ENCODE peak calls at places on chromosomes 7 and 10, in ten cellular contexts. S, G, F, O, M, C, B, N, E and A are unnamed samples.

GRCh38 chr10:88019753-88020152 is 156.3 kb downstream of the PTEN start:
- DNase-seq in O (no peak), G (no peak), N (no peak), B (no peak), S (peak; percentile 28), C (no peak), F (no peak), M (no peak), E (no peak), A (no peak)

GRCh38 chr10:44571701-44572100 is 186.8 kb upstream of the CXCL12 start:
- DNase-seq in M (no peak), C (no peak), F (no peak), G (no peak), E (no peak), B (no peak), S (peak; percentile 53), N (no peak), O (no peak), A (no peak)

GRCh38 chr10:89702121-89702480 is 711 bp downstream of the KIF20B start:
- DNase-seq in N (no peak), O (no peak), G (no peak), B (no peak), E (no peak), F (no peak), C (no peak), S (no peak), M (no peak), A (no peak)

GRCh38 chr7:27647052-27647451 is 15.6 kb downstream of the HIBADH start:
- DNase-seq in O (no peak), B (no peak), N (no peak), C (no peak), E (no peak), S (peak; percentile 30), F (peak; percentile 88), M (no peak), G (no peak), A (no peak)

GRCh38 chr10:59227136-59227673 is 50.8 kb downstream of the PHYHIPL start:
- DNase-seq in S (no peak), M (no peak), G (no peak), B (no peak), N (no peak), C (no peak), E (no peak), F (no peak), O (no peak), A (no peak)

GRCh38 chr7:50660040-50660829 is 95.0 kb upstream of the DDC start:
- DNase-seq in E (no peak), S (no peak), M (no peak), B (peak; percentile 21), O (no peak), N (peak; percentile 20), G (no peak), C (no peak), F (no peak), A (peak; percentile 86)

GRCh38 chr7:128715079-128715478 is 24.1 kb upstream of the CALU start:
- DNase-seq in S (no peak), C (no peak), O (no peak), F (no peak), G (no peak), B (no peak), M (no peak), E (no peak), N (no peak), A (no peak)

GRCh38 chr7:157396316-157397035 is 59.7 kb downstream of the DNAJB6 start:
- DNase-seq in E (no peak), B (no peak), S (no peak), C (no peak), N (no peak), O (no peak), M (no peak), G (no peak), F (no peak), A (no peak)

GRCh38 chr10:70051878-70052277 is 768 bp upstream of the MACROH2A2 start:
- DNase-seq in G (no peak), S (no peak), B (no peak), O (no peak), C (no peak), N (no peak), M (no peak), E (no peak), F (no peak), A (no peak)

GRCh38 chr10:70053896-70054641 is 1.4 kb downstream of the MACROH2A2 start:
- DNase-seq in N (no peak), C (no peak), F (peak; percentile 11), E (peak; percentile 64), O (peak; percentile 6), G (no peak), B (no peak), M (peak; percentile 55), S (peak; percentile 6), A (no peak)

GRCh38 chr10:70054902-70055301 is 2.3 kb downstream of the MACROH2A2 start:
- DNase-seq in O (no peak), C (no peak), B (no peak), E (no peak), G (no peak), N (no peak), M (no peak), S (no peak), F (peak; percentile 10), A (no peak)

GRCh38 chr10:70053212-70053895 is 708 bp downstream of the MACROH2A2 start:
- DNase-seq in M (peak; percentile 55), N (no peak), E (peak; percentile 58), S (peak; percentile 10), F (peak; percentile 19), O (peak; percentile 4), C (peak; percentile 64), G (no peak), B (no peak), A (no peak)

GRCh38 chr10:70052462-70053211 is at the start of gene MACROH2A2:
- DNase-seq in M (peak; percentile 68), B (no peak), O (peak; percentile 44), E (peak; percentile 81), S (peak; percentile 59), G (peak; percentile 93), F (peak; percentile 72), N (peak; percentile 62), C (peak; percentile 73), A (peak; percentile 19)
- TF ChIP-seq CTCF in M (peak; percentile 36), B (no peak), O (no peak), E (peak; percentile 17), S (peak; percentile 45), G (peak; percentile 20), F (peak; percentile 60), N (no peak), C (peak; percentile 23), A (no peak)

GRCh38 chr10:54983255-54983654 is 182.2 kb upstream of the PCDH15 start:
- DNase-seq in M (no peak), E (no peak), C (no peak), B (no peak), G (no peak), F (peak; percentile 1), O (no peak), N (no peak), S (no peak), A (no peak)

DNA sequence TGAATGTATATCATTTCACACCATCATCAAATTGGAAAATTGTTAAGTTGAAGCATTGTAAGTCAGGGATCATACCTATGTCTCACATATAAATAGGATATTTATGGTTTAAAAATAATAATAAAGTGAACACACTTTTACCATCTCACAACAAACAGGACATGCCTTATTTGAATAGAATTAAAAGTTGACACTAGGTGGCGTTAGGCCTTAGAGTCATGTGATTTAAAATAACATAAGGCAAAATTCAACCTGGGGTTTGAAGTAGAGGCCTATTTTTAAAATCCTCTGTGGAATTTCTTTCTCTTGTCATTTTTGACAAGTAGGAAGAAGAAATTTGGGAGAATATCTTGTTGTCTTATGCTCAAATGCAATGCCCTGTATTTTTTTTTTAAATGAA is 184.7 kb upstream of the PCDH15 start:
- DNase-seq in G (no peak), M (no peak), F (peak; percentile 28), B (no peak), C (no peak), O (no peak), N (no peak), S (peak; percentile 2), E (no peak), A (no peak)
- TF ChIP-seq CTCF in G (no peak), M (peak; percentile 27), F (no peak), B (no peak), C (peak; percentile 38), O (no peak), N (no peak), S (peak; percentile 30), E (peak; percentile 66), A (no peak)

GRCh38 chr7:66110861-66111260 is 3.8 kb upstream of the CRCP start:
- DNase-seq in C (no peak), N (no peak), M (no peak), F (peak; percentile 84), E (no peak), G (no peak), S (peak; percentile 94), O (no peak), B (no peak), A (no peak)

GRCh38 chr7:66119502-66119901 is 4.9 kb downstream of the CRCP start:
- DNase-seq in O (no peak), F (no peak), M (no peak), G (no peak), E (no peak), N (no peak), C (no peak), S (no peak), B (no peak), A (no peak)

GRCh38 chr7:66118603-66119002 is 4.0 kb downstream of the CRCP start:
- DNase-seq in M (no peak), O (no peak), G (no peak), F (no peak), N (no peak), B (no peak), S (no peak), C (no peak), E (no peak), A (no peak)

DNA sequence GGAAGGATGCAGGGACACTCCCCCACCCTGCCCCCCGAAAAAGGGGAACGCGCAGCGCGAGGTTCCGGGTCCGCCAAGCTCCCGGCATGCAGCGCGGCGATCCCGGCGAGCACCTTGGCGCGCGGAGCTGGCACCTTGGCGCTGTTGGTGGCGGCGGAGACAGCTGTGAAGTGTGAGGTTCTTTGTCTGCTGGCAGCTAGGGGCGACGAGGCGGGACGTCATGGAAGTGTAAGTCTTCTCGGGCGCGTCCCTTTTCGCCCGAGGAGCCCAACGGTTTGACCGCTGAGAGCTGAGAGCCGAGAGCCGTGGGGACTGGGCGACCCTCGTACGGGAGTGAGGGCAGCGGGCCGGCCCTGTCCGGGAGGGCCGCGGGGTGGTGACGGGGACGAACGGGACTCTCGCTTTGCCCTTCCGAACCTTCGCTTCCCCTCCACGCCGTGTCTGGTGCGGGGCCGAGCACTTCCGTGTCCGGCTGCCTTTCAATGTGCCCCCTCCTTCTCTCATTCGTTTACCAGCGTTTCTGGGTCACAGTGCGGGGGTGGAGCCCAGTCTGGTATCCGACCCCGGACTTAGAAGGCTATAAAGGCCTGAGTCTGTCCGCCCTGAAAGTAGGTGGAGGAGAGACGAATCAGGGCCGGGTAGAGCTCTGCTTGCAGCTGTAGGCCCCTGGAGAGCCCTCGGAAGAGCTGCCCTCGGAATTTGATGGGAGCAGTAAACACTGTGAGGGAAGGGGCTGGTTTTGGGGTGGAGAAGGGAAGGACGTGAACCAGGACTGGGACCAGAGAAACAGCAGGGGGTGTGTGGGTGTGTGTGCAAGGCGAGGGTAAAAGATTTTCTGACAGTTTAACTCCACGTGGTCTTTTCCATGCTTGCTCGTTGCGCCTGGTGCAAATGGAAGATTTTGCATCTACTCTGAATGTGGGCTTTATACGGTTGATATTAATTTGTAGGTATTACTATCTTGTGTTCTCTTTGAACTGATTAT is at the start of gene CRCP:
- DNase-seq in N (peak; percentile 82), S (peak; percentile 69), M (peak; percentile 89), E (peak; percentile 79), C (peak; percentile 86), G (peak; percentile 95), O (peak; percentile 82), B (peak; percentile 79), F (peak; percentile 86), A (peak; percentile 95)
- TF ChIP-seq CTCF in N (no peak), S (peak; percentile 64), M (peak; percentile 48), E (no peak), C (peak; percentile 10), G (peak; percentile 30), O (no peak), B (peak; percentile 19), F (peak; percentile 26), A (no peak)

GRCh38 chr10:17562572-17562971 is 54.6 kb downstream of the HACD1 start:
- DNase-seq in M (no peak), G (no peak), O (no peak), E (no peak), S (peak; percentile 67), B (no peak), F (peak; percentile 90), N (no peak), C (no peak), A (no peak)

GRCh38 chr10:17557459-17557858 is 59.7 kb downstream of the HACD1 start:
- DNase-seq in M (no peak), B (no peak), C (no peak), N (no peak), G (no peak), S (no peak), F (no peak), O (no peak), E (no peak), A (no peak)

GRCh38 chr10:17564911-17565310 is 52.3 kb downstream of the HACD1 start:
- DNase-seq in O (no peak), C (no peak), M (no peak), N (no peak), S (no peak), F (no peak), G (no peak), B (no peak), E (no peak), A (no peak)

GRCh38 chr10:17561131-17561530 is 56.0 kb downstream of the HACD1 start:
- DNase-seq in M (no peak), E (no peak), C (no peak), B (no peak), O (no peak), F (peak; percentile 9), G (no peak), N (no peak), S (peak; percentile 21), A (no peak)

DNA sequence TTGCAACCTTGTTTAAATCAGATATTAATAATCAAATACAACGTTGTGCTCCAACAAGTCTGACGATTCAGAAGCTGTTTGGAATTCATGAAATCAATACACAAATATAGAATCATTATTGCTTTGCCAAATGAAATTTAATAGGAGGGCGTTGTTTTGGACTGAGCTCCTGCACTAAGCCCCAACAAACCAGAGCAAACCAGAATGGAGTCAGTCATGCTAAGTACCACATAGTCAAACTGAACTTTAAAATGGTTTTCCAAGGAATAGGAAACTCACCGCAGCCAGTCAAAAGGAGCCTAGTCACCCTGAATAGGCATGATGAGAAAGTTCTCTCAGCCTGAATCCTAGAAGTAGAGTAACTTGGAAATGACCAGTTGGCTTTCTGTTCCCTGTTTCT is 53.7 kb downstream of the HACD1 start:
- DNase-seq in G (no peak), C (no peak), O (no peak), S (no peak), E (no peak), M (no peak), F (no peak), B (no peak), N (no peak), A (no peak)
- TF ChIP-seq CTCF in G (no peak), C (no peak), O (no peak), S (no peak), E (no peak), M (no peak), F (no peak), B (no peak), N (no peak), A (no peak)